ENCODE peak calls at places on chromosomes 12 and 14, in four cellular contexts. D is uterus, K is NCI-H1105 treated with DMSO at 0.1 percent for 48 hours, B is endothelial cell of umbilical vein. O is an unnamed sample.

GRCh38 chr12:51974646-51975045 is 23.1 kb downstream of the ACVR1B start:
- DNase-seq in D (no peak), K (no peak), B (peak; percentile 50), O (no peak)

GRCh38 chr14:103846569-103847438 is 571 bp downstream of the PPP1R13B start:
- DNase-seq in D (no peak), K (peak; percentile 43), B (peak; percentile 26), O (no peak)

GRCh38 chr12:67982165-67982563 is 7.1 kb upstream of the IFNG-AS1 start:
- DNase-seq in D (no peak), K (no peak), B (no peak), O (no peak)

GRCh38 chr12:10395390-10395998 is 5.7 kb upstream of the KLRK1 start:
- DNase-seq in D (no peak), K (no peak), B (no peak), O (peak; percentile 47)

GRCh38 chr12:51254592-51254991 is 15.6 kb downstream of the SMAGP start:
- DNase-seq in D (no peak), K (no peak), B (no peak), O (no peak)

GRCh38 chr12:122793685-122794106 is 19.3 kb downstream of the CCDC62 start:
- DNase-seq in D (no peak), K (peak; percentile 66), B (peak; percentile 75), O (peak; percentile 19)

GRCh38 chr14:53953002-53953827 is 3.4 kb downstream of the BMP4 start:
- DNase-seq in D (peak; percentile 91), K (peak; percentile 77), B (peak; percentile 94), O (no peak)

GRCh38 chr12:64019654-64020053 is 175.2 kb downstream of the SRGAP1 start:
- DNase-seq in D (no peak), K (no peak), B (no peak), O (no peak)

GRCh38 chr12:68080577-68080976 is 79.0 kb downstream of the IFNG start:
- DNase-seq in D (no peak), K (no peak), B (no peak), O (no peak)

GRCh38 chr14:85350667-85351066 is 179.3 kb upstream of the FLRT2 start:
- DNase-seq in D (no peak), K (no peak), B (no peak), O (no peak)

GRCh38 chr14:99675381-99675835 is 8.7 kb upstream of the CYP46A1 start:
- DNase-seq in D (no peak), K (no peak), B (no peak), O (no peak)

GRCh38 chr12:61367281-61367785 is 892.9 kb upstream of the USP15 start:
- DNase-seq in D (no peak), K (no peak), B (no peak), O (no peak)

GRCh38 chr14:61749867-61750266 is 12.4 kb upstream of the SNAPC1 start:
- DNase-seq in D (no peak), K (peak; percentile 86), B (peak; percentile 48), O (no peak)

GRCh38 chr12:96886998-96887677 is 19.9 kb upstream of the NEDD1 start:
- DNase-seq in D (peak; percentile 55), K (no peak), B (peak; percentile 26), O (no peak)

GRCh38 chr12:113006641-113007040 is 28.3 kb downstream of the OAS2 start:
- DNase-seq in D (no peak), K (no peak), B (no peak), O (no peak)

GRCh38 chr12:94109154-94109553 is 39.2 kb upstream of the PLXNC1 start:
- DNase-seq in D (no peak), K (no peak), B (no peak), O (no peak)

GRCh38 chr12:13635709-13636108 is 345.7 kb downstream of the GRIN2B start:
- DNase-seq in D (no peak), K (no peak), B (no peak), O (no peak)

GRCh38 chr12:92421701-92422100 is 276.1 kb upstream of the BTG1 start:
- DNase-seq in D (no peak), K (no peak), B (peak; percentile 50), O (no peak)